ENCODE peak calls at places on chromosomes 11 and 22, in four cellular contexts. U is fibroblast of mammary gland; E is activated naive CD4-positive, alpha-beta T cell; O is activated naive CD8-positive, alpha-beta T cell treated with anti-CD3 and anti-CD28 coated beads for 36 hours. C is an unnamed sample.

GRCh38 chr11:72924568-72925190 is 110.5 kb downstream of the ATG16L2 start:
- DNase-seq in U (peak; percentile 62), E (no peak), O (no peak), C (peak; percentile 82)

GRCh38 chr22:26646158-26646557 is 11.2 kb upstream of the MIAT start:
- DNase-seq in U (peak; percentile 29), O (no peak), E (no peak), C (no peak)

GRCh38 chr22:20904008-20904979 is 12.9 kb upstream of the CRKL start:
- DNase-seq in O (no peak), E (no peak), U (peak; percentile 99), C (no peak)

GRCh38 chr11:56331861-56332491 is 13.9 kb upstream of the OR8K1 start:
- DNase-seq in U (no peak), E (no peak), O (no peak), C (no peak)

GRCh38 chr11:80899381-80899780 is 1458.6 kb upstream of the TENM4 start:
- DNase-seq in E (no peak), O (no peak), U (peak; percentile 68), C (no peak)

GRCh38 chr22:37043828-37044538 is 7.6 kb upstream of the KCTD17 start:
- DNase-seq in O (peak; percentile 60), U (peak; percentile 30), E (no peak), C (peak; percentile 74)

GRCh38 chr11:6568191-6568918 is 35.1 kb downstream of the RRP8 start:
- DNase-seq in O (no peak), U (peak; percentile 71), E (no peak), C (peak; percentile 16)

GRCh38 chr11:35043933-35044332 is 95.0 kb upstream of the CD44 start:
- DNase-seq in U (peak; percentile 37), E (no peak), O (no peak), C (no peak)

GRCh38 chr11:69467646-69468045 is 13.8 kb upstream of the LINC01488 start:
- DNase-seq in O (no peak), E (no peak), U (no peak), C (no peak)

GRCh38 chr11:134142536-134142935 is 73.7 kb downstream of the JAM3 start:
- DNase-seq in U (peak; percentile 61), O (no peak), E (no peak), C (no peak)

GRCh38 chr22:19756288-19757128 is 4.1 kb upstream of the TBX1 start:
- DNase-seq in U (no peak), O (peak; percentile 67), E (peak; percentile 20), C (peak; percentile 38)

GRCh38 chr11:62539238-62539925 is 7.2 kb downstream of the AHNAK start:
- DNase-seq in O (peak; percentile 69), E (no peak), U (peak; percentile 93), C (no peak)

GRCh38 chr11:117574551-117574950 is 222.5 kb downstream of the DSCAML1 start:
- DNase-seq in O (no peak), U (no peak), E (no peak), C (no peak)

GRCh38 chr11:13210424-13210823 is 67.2 kb upstream of the BMAL1 start:
- DNase-seq in E (no peak), O (no peak), U (peak; percentile 84), C (peak; percentile 80)

GRCh38 chr11:47236482-47236881 is 12.1 kb downstream of the ACP2 start:
- DNase-seq in E (no peak), O (no peak), U (peak; percentile 76), C (no peak)

GRCh38 chr11:28835790-28836189 is 727.6 kb downstream of the METTL15 start:
- DNase-seq in O (no peak), U (peak; percentile 49), E (no peak), C (no peak)

GRCh38 chr11:7833527-7833926 is 36.8 kb upstream of the OR5P2 start:
- DNase-seq in U (no peak), E (no peak), O (no peak), C (no peak)

GRCh38 chr11:106956887-106957505 is 61.3 kb downstream of the GUCY1A2 start:
- DNase-seq in U (no peak), E (no peak), O (no peak), C (no peak)